ENCODE peak calls at places on chromosomes 13 and 19, in six cellular contexts. W is amygdala, X is ovary, C is B cell, A is mucosa of descending colon, L is uterus. G is an unnamed sample.

GRCh38 chr13:22114630-22115311 is 443.9 kb downstream of the FGF9 start:
- DNase-seq in W (no peak), X (no peak), C (peak), A (no peak), L (no peak), G (no peak)

GRCh38 chr19:16379521-16380313 is 55.1 kb downstream of the KLF2 start:
- DNase-seq in W (no peak), X (peak), C (no peak), A (no peak), L (no peak), G (no peak)

GRCh38 chr13:33918199-33918932 is 100.4 kb downstream of the RFC3 start:
- DNase-seq in W (no peak), X (no peak), C (no peak), A (no peak), L (no peak), G (peak)

GRCh38 chr19:17550076-17550667 is 5.3 kb upstream of the COLGALT1 start:
- DNase-seq in W (no peak), X (no peak), C (no peak), A (no peak), L (no peak), G (no peak)

GRCh38 chr13:82758056-82758455 is 1124.2 kb downstream of the SLITRK1 start:
- DNase-seq in W (no peak), X (no peak), C (no peak), A (no peak), L (no peak), G (peak)

GRCh38 chr13:62296812-62297211 is 881.2 kb upstream of the PCDH20 start:
- DNase-seq in W (no peak), X (no peak), C (no peak), A (no peak), L (no peak), G (no peak)

GRCh38 chr19:45069056-45069455 is 7.2 kb downstream of the ZNF296 start:
- DNase-seq in W (no peak), X (no peak), C (no peak), A (peak), L (no peak), G (peak)

GRCh38 chr13:27960362-27961226 is 8.5 kb downstream of the CDX2 start:
- DNase-seq in W (no peak), X (no peak), C (peak), A (peak), L (no peak), G (peak)

GRCh38 chr13:42574011-42574410 is at the start of gene TNFSF11:
- DNase-seq in W (no peak), X (no peak), C (peak), A (no peak), L (no peak), G (no peak)

G was measured in H54.